ENCODE peak calls at places on chromosomes 3 and 15, in five cellular contexts. L is colonic mucosa, D is lung, Z is Panc1, V is adrenal gland. X is an unnamed sample.

GRCh38 chr3:71485903-71486302 is 97.6 kb downstream of the FOXP1 start:
- DNase-seq in L (no peak), V (no peak), Z (no peak), D (no peak), X (no peak)

GRCh38 chr15:65576669-65577068 is 34.3 kb downstream of the INTS14 start:
- DNase-seq in L (no peak), V (no peak), Z (no peak), D (no peak), X (peak)

GRCh38 chr3:2697589-2697988 is 412.6 kb downstream of the IL5RA start:
- DNase-seq in Z (no peak), D (no peak), V (no peak), L (no peak), X (no peak)

GRCh38 chr15:67079361-67079760 is 14.0 kb downstream of the SMAD3 start:
- DNase-seq in V (no peak), D (no peak), Z (no peak), L (no peak), X (no peak)

GRCh38 chr15:63870403-63871209 is 36.9 kb upstream of the HERC1 start:
- DNase-seq in D (no peak), V (peak), L (no peak), Z (no peak), X (peak)

GRCh38 chr3:158737410-158737809 is 5.2 kb upstream of the RARRES1 start:
- DNase-seq in V (no peak), Z (no peak), L (no peak), D (no peak), X (no peak)

GRCh38 chr3:51988286-51989146 is 5.2 kb downstream of the ACY1 start:
- DNase-seq in Z (no peak), L (no peak), V (no peak), D (no peak), X (no peak)

GRCh38 chr3:176090727-176091126 is 1106.6 kb downstream of the TBL1XR1 start:
- DNase-seq in D (no peak), L (no peak), V (no peak), Z (no peak), X (no peak)

GRCh38 chr3:146929696-146930095 is 324.6 kb upstream of the PLSCR5 start:
- DNase-seq in L (no peak), Z (no peak), D (no peak), V (no peak), X (peak)

GRCh38 chr15:44033894-44034293 is 161.2 kb downstream of the FRMD5 start:
- DNase-seq in L (no peak), D (no peak), Z (peak), V (peak), X (no peak)

GRCh38 chr3:172003146-172003545 is 36.2 kb upstream of the FNDC3B start:
- DNase-seq in Z (no peak), L (no peak), V (no peak), D (no peak), X (no peak)

GRCh38 chr3:58052373-58053273 is 44.4 kb downstream of the FLNB start:
- DNase-seq in D (peak), L (peak), V (peak), Z (peak), X (no peak)

GRCh38 chr3:82462977-82463376 is 701.5 kb upstream of the GBE1 start:
- DNase-seq in L (no peak), Z (no peak), D (no peak), V (no peak), X (no peak)

GRCh38 chr15:75181780-75182179 is 19.9 kb upstream of the C15orf39 start:
- DNase-seq in L (no peak), Z (no peak), D (no peak), V (no peak), X (no peak)

GRCh38 chr15:81279621-81280051 is 44.3 kb downstream of the STARD5 start:
- DNase-seq in V (no peak), L (no peak), Z (no peak), D (no peak), X (no peak)

GRCh38 chr3:12138044-12138443 is 20.7 kb downstream of the TIMP4 start:
- DNase-seq in D (peak), Z (no peak), L (peak), V (peak), X (no peak)

GRCh38 chr3:18007980-18008379 is 265.5 kb upstream of the TBC1D5 start:
- DNase-seq in L (no peak), D (no peak), V (no peak), Z (no peak), X (no peak)

GRCh38 chr3:171827836-171828458 is 15.2 kb upstream of the TMEM212 start:
- DNase-seq in V (no peak), L (no peak), D (no peak), Z (no peak), X (no peak)

GRCh38 chr3:117219296-117219695 is 509.7 kb downstream of the TUSC7 start:
- DNase-seq in Z (no peak), V (no peak), L (no peak), D (no peak), X (no peak)
- H3K4me3 ChIP-seq in Z (no peak), V (no peak), L (no peak), D (no peak), X (no peak)

GRCh38 chr15:45701108-45701507 is 66.3 kb downstream of the SQOR start:
- DNase-seq in D (no peak), L (no peak), V (no peak), Z (no peak), X (no peak)

GRCh38 chr15:45705510-45706473 is 71.0 kb downstream of the SQOR start:
- DNase-seq in D (peak), Z (peak), L (peak), V (peak), X (peak)

GRCh38 chr15:45702041-45702440 is 67.2 kb downstream of the SQOR start:
- DNase-seq in Z (no peak), L (no peak), D (no peak), V (no peak), X (no peak)

GRCh38 chr15:45703670-45704328 is 69.0 kb downstream of the SQOR start:
- DNase-seq in Z (no peak), L (no peak), V (no peak), D (no peak), X (no peak)

GRCh38 chr15:45704329-45705249 is 69.8 kb downstream of the SQOR start:
- DNase-seq in Z (peak), D (no peak), V (no peak), L (peak), X (no peak)
- TF ChIP-seq CTCF in Z (no peak), D (no peak), V (no peak), L (no peak), X (no peak)

GRCh38 chr3:169324454-169324789 is 339.1 kb downstream of the MECOM start:
- DNase-seq in L (no peak), V (no peak), D (no peak), Z (no peak), X (no peak)
- H3K4me3 ChIP-seq in L (no peak), V (no peak), D (no peak), Z (no peak), X (no peak)

GRCh38 chr15:57111002-57111401 is 192.6 kb downstream of the TCF12 start:
- DNase-seq in D (no peak), Z (no peak), L (no peak), V (no peak), X (no peak)
- TF ChIP-seq CTCF in D (no peak), Z (peak), L (no peak), V (no peak), X (no peak)

GRCh38 chr3:193595939-193596487 is 3.0 kb downstream of the OPA1 start:
- DNase-seq in V (no peak), D (no peak), L (no peak), Z (no peak), X (no peak)
- H3K4me3 ChIP-seq in V (no peak), D (no peak), L (no peak), Z (no peak), X (no peak)

GRCh38 chr3:61936344-61936937 is 375.1 kb downstream of the PTPRG start:
- DNase-seq in V (no peak), Z (peak), L (peak), D (no peak), X (no peak)
- TF ChIP-seq CTCF in V (no peak), Z (peak), L (no peak), D (no peak), X (peak)

DNA sequence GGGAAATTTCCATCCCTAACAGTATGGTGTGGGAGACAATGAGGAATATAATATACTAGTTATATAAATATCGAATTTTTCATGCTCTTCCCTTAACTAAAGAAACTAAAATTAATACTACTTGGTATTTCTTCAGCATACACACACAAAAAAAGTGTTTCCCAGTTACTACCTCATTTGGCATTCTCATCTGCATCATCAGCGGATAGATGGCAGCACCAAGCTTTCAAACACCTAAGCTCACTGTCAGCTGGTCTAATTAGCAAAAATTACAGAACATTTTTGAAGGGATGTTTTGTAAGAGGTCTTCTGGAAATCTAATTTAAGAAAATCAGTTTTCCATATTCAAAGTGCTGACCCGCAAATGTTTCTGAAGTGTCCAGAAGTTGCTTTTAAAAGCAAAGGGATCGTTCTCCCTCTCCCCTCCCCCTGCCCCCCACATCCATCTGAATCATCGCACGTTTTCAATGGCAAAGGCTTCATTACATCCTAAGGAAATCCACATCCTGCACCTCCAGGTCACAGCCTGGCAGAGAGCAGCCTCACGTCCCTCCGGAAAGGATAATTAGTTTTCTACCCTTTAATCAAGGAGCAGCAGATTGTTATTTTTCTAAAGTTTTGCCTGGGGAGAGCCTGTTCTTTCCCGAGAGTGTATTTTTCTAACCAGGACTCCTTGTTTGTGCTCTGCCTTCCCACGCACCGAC is 86.1 kb upstream of the SPATA12 start:
- DNase-seq in V (no peak), D (no peak), L (no peak), Z (no peak), X (no peak)
- H3K4me3 ChIP-seq in V (no peak), D (no peak), L (no peak), Z (no peak), X (no peak)

GRCh38 chr15:70754862-70755261 is 8.5 kb downstream of the UACA start:
- DNase-seq in D (no peak), V (no peak), L (no peak), Z (no peak), X (no peak)
- TF ChIP-seq CTCF in D (no peak), V (no peak), L (no peak), Z (no peak), X (no peak)

GRCh38 chr15:36884404-36885335 is 215.7 kb downstream of the MEIS2 start:
- DNase-seq in V (no peak), D (no peak), Z (no peak), L (no peak), X (no peak)

GRCh38 chr15:36886135-36887011 is 214.0 kb downstream of the MEIS2 start:
- DNase-seq in L (no peak), V (no peak), D (no peak), Z (no peak), X (no peak)

GRCh38 chr15:36887214-36888017 is 212.9 kb downstream of the MEIS2 start:
- DNase-seq in D (no peak), L (no peak), Z (no peak), V (peak), X (no peak)

GRCh38 chr15:36885709-36886108 is 214.6 kb downstream of the MEIS2 start:
- DNase-seq in L (no peak), Z (no peak), V (no peak), D (no peak), X (no peak)

DNA sequence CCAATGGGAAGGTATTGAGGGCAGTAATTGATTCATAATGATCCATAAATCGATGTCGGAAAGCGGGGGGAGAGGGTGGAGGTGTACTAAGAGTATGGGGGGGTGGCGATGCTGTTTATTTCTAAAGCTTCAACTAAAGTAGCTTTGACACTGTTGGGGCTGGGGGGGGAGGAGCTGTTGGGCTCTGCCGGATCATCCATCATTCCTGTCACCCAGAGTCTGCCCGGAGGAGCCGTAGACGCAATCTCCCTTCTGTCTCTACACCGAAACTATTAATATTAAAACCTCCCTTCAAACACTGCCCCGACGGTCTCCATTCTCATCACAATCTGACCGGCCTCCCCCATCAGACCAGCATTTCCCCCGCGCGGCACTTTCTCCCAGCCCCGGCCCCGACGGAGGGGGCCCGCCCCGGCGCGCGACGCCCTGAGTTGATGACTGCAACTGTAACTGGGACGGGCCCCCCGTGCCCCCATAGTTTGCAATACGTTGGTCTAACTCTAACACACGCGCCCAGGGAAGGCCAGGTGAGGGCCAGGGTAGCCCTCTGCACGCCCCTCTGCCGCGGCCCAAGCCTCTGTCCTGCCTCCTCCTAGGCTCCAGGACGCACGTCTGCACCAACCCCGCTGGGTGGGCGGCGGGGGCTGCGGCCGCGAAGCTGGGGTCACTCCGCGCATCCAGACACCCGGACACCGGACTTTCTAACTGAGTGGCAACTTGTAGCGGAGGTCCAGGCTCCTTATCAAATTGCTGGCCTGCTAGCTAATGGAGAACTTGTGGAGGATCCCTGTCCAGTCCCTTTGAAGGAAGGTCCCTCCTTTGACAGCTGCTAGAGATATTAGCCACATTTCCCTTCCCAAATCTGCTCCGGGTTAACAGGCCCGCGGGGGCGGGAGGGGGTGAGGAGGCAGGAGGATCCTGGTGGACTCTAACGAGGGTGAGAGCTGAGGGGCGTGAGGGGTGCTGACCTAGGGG is 212.0 kb downstream of the MEIS2 start:
- DNase-seq in V (peak), D (no peak), Z (no peak), L (no peak), X (no peak)
- H3K4me3 ChIP-seq in V (peak), D (no peak), Z (no peak), L (no peak), X (peak)

GRCh38 chr3:112459750-112460149 is 39.5 kb downstream of the BTLA start:
- DNase-seq in D (no peak), Z (no peak), V (no peak), L (no peak), X (no peak)

GRCh38 chr3:112460519-112460918 is 38.8 kb downstream of the BTLA start:
- DNase-seq in V (no peak), L (no peak), Z (no peak), D (no peak), X (no peak)

GRCh38 chr3:112464264-112464663 is 35.0 kb downstream of the BTLA start:
- DNase-seq in D (no peak), V (no peak), Z (no peak), L (no peak), X (no peak)

GRCh38 chr3:112466041-112466440 is 33.2 kb downstream of the BTLA start:
- DNase-seq in L (no peak), Z (no peak), V (no peak), D (no peak), X (no peak)

DNA sequence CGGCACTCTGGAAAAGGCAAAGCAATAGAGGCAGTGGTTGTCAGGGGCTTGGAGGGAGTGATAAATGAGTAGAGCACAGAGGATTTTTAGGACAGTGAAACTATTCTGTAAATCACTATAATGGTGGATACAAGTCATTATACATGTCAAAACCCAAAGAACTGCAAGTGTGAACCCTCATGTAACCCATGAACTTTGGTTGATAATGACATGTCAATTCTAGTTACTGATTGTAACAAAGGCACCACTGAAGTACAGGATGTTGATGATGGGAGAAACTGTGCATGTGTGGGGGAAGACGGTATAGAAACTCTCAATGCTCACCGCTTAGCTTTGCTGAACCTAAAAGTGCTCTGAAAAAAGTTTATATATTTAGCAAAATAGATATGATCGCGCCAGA is 36.0 kb downstream of the BTLA start:
- DNase-seq in D (no peak), L (no peak), V (no peak), Z (no peak), X (no peak)
- TF ChIP-seq CTCF in D (no peak), L (no peak), V (no peak), Z (no peak), X (no peak)